ENCODE peak calls at places on chromosomes 11 and 22, in seven cellular contexts. X is uterus; Z is HL-60; V is CD8-positive, alpha-beta memory T cell; Q is cardiac fibroblast; A is globus pallidus; F is DMS 273 treated with DMSO at 0.1 percent for 48 hours. U is an unnamed sample.

GRCh38 chr11:46392421-46393230 is 1.1 kb upstream of the CHRM4 start:
- DNase-seq in X (peak), Q (peak), Z (peak), F (no peak), V (peak), A (peak), U (no peak)

GRCh38 chr11:33861366-33861765 is 30.5 kb downstream of the LMO2 start:
- DNase-seq in F (no peak), V (no peak), Q (no peak), X (no peak), Z (no peak), A (no peak), U (no peak)

GRCh38 chr11:28472904-28473303 is 364.7 kb downstream of the METTL15 start:
- DNase-seq in X (no peak), F (no peak), Q (no peak), Z (no peak), V (no peak), A (no peak), U (no peak)

GRCh38 chr11:33630936-33631748 is 69.5 kb downstream of the C11orf91 start:
- DNase-seq in Z (no peak), Q (no peak), F (no peak), A (no peak), V (no peak), X (no peak), U (no peak)

GRCh38 chr11:71322192-71322735 is 69.9 kb upstream of the SHANK2 start:
- DNase-seq in X (no peak), F (no peak), Q (no peak), Z (no peak), V (no peak), A (no peak), U (no peak)

GRCh38 chr11:64859542-64860414 is 15.3 kb upstream of the CDC42BPG start:
- DNase-seq in Q (no peak), A (no peak), F (no peak), V (peak), Z (peak), X (no peak), U (no peak)

GRCh38 chr11:119472186-119472855 is 49.3 kb upstream of the THY1 start:
- DNase-seq in X (no peak), F (no peak), Q (peak), A (no peak), V (no peak), Z (no peak), U (no peak)

GRCh38 chr22:46845281-46846153 is 83.1 kb downstream of the TBC1D22A start:
- DNase-seq in V (no peak), A (peak), Z (no peak), F (no peak), Q (peak), X (no peak), U (no peak)